ENCODE peak calls at places on chromosome 19, in seven cellular contexts. P is IMR-90, F is stomach, K is heart left ventricle, L is upper lobe of left lung, B is gastrocnemius medialis, U is neural progenitor cell. C is an unnamed sample.

GRCh38 chr19:38055040-38055439 is 148.0 kb downstream of the SIPA1L3 start:
- DNase-seq in B (no peak), P (no peak), K (no peak), F (no peak), U (peak), L (peak), C (no peak)

GRCh38 chr19:9793051-9793591 is 24.6 kb upstream of the ZNF846 start:
- DNase-seq in F (peak), L (peak), B (peak), K (peak), U (no peak), P (peak), C (no peak)

GRCh38 chr19:39940221-39940833 is 5.9 kb upstream of the FCGBP start:
- DNase-seq in K (no peak), P (no peak), U (no peak), F (no peak), B (no peak), L (no peak), C (no peak)

GRCh38 chr19:53927745-53928144 is 18.7 kb downstream of the CACNG7 start:
- DNase-seq in B (no peak), L (no peak), U (peak), P (peak), F (no peak), K (no peak), C (no peak)

GRCh38 chr19:45076029-45076850 is at the start of gene ZNF296:
- DNase-seq in B (peak), P (no peak), F (peak), K (peak), L (peak), U (peak), C (no peak)

GRCh38 chr19:38734426-38735256 is 9.6 kb downstream of the CAPN12 start:
- DNase-seq in K (peak), B (no peak), U (peak), P (no peak), L (peak), F (peak), C (no peak)

GRCh38 chr19:55579766-55580621 is 654 bp downstream of the ZNF579 start:
- DNase-seq in P (peak), K (peak), U (peak), F (no peak), L (no peak), B (peak), C (no peak)

GRCh38 chr19:14072535-14073231 is at the start of gene MISP3:
- DNase-seq in L (peak), P (no peak), F (peak), B (peak), K (peak), U (peak), C (no peak)

GRCh38 chr19:46776927-46777911 is 11.2 kb downstream of the SLC1A5 start:
- DNase-seq in L (no peak), F (no peak), K (no peak), P (no peak), B (no peak), U (peak), C (no peak)

GRCh38 chr19:32824906-32825608 is 44.5 kb downstream of the SLC7A9 start:
- DNase-seq in F (no peak), K (no peak), P (no peak), U (peak), L (no peak), B (no peak), C (no peak)

GRCh38 chr19:10501971-10502523 is 1.1 kb downstream of the KEAP1 start:
- DNase-seq in K (peak), U (peak), B (peak), P (peak), F (peak), L (peak), C (no peak)

GRCh38 chr19:51458899-51459592 is 792 bp upstream of the SIGLEC8 start:
- DNase-seq in F (peak), B (no peak), U (no peak), L (no peak), P (no peak), K (no peak), C (no peak)

GRCh38 chr19:51456541-51457290 is 1.5 kb downstream of the SIGLEC8 start:
- DNase-seq in F (no peak), L (no peak), P (no peak), K (no peak), U (no peak), B (no peak), C (no peak)

GRCh38 chr19:51460164-51460992 is 2.1 kb upstream of the SIGLEC8 start:
- DNase-seq in U (peak), P (peak), F (peak), K (no peak), L (no peak), B (no peak), C (no peak)

GRCh38 chr19:51458051-51458645 is at the start of gene SIGLEC8:
- DNase-seq in B (no peak), P (no peak), U (no peak), F (peak), K (no peak), L (no peak), C (no peak)

DNA sequence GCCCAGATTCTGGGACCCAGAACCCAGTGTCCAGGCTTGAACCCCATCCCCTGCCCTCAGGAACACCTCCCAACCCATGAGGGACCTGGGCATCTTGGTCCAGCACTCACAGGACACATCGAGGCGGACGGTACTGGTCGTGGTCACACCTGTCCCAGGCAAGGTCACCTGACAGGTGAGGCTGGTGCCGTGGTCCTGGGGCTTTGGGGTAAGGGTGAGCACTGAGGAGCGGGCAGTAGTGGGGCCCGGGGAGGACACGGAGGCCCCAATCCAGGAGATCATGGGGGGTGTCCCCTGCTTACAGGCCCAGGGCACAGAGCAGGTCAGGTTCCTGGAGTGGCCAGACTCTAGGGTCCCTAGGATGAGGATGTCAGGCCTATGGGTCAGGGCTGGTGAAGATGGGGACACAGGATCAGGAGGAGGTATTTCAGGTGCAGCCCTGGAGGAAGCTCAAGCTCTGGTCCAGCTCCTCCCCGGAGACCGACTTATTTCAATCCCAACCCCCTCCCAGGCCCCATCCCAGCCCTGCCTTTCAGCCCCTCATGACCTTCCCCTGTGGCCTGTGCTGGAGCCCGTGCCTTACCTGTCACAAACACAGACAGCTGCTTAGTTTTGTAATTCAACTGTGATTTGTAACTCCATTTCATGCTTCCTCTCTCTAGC is 772 bp downstream of the SIGLEC8 start:
- DNase-seq in K (no peak), P (no peak), U (no peak), L (no peak), B (no peak), F (no peak), C (no peak)
- H3K4me3 ChIP-seq in K (no peak), P (no peak), U (no peak), L (no peak), B (no peak), F (no peak), C (no peak)

GRCh38 chr19:3343619-3344502 is 22.5 kb upstream of the NFIC start:
- DNase-seq in U (no peak), F (peak), B (peak), L (peak), K (peak), P (peak), C (peak)
- H3K4me3 ChIP-seq in U (no peak), F (peak), B (no peak), L (peak), K (no peak), P (no peak), C (no peak)

GRCh38 chr19:18281082-18282020 is at the start of gene JUND:
- DNase-seq in U (peak), B (peak), F (peak), K (peak), P (peak), L (peak), C (peak)

GRCh38 chr19:18284710-18285430 is 3.4 kb upstream of the JUND start:
- DNase-seq in L (no peak), B (no peak), P (no peak), U (no peak), K (no peak), F (no peak), C (no peak)

GRCh38 chr19:18282021-18282787 is 782 bp upstream of the JUND start:
- DNase-seq in F (no peak), U (peak), B (no peak), L (no peak), P (no peak), K (no peak), C (no peak)

GRCh38 chr19:18283338-18283737 is 1.9 kb upstream of the JUND start:
- DNase-seq in B (no peak), U (no peak), F (no peak), P (no peak), K (no peak), L (no peak), C (no peak)

DNA sequence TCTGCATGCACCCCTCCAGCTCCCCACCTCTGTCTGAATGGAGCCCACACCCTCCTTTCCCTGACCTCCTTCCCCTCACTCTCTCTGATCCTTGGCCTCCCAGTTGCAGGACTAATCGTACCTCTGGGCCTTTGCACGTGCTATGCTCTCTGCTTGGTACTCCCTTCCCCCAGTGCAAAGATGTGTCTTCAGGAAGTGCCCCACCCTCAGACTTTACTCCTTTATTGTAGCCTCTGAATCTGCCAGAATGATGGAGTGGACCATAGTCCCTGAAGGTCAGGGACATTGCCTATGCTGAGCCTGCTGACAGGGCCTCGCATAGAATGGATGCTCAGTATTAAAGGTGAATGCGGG is 1.3 kb upstream of the JUND start:
- DNase-seq in K (no peak), U (no peak), F (no peak), L (no peak), B (no peak), P (no peak), C (no peak)
- H3K4me3 ChIP-seq in K (peak), U (peak), F (peak), L (peak), B (peak), P (no peak), C (no peak)

GRCh38 chr19:49084206-49085019 is 838 bp upstream of the SNRNP70 start:
- DNase-seq in U (no peak), P (no peak), L (no peak), F (no peak), B (no peak), K (no peak), C (no peak)
- H3K4me3 ChIP-seq in U (peak), P (peak), L (peak), F (peak), B (peak), K (peak), C (peak)

GRCh38 chr19:30263719-30264440 is 108.3 kb upstream of the ZNF536 start:
- DNase-seq in U (no peak), L (no peak), K (no peak), P (no peak), F (no peak), B (no peak), C (no peak)
- H3K4me3 ChIP-seq in U (no peak), L (no peak), K (no peak), P (no peak), F (no peak), B (no peak), C (no peak)

GRCh38 chr19:703651-704446 is 4.9 kb upstream of the PALM start:
- DNase-seq in F (peak), U (peak), K (peak), L (peak), B (peak), P (peak), C (no peak)
- H3K4me3 ChIP-seq in F (peak), U (no peak), K (no peak), L (peak), B (no peak), P (no peak), C (no peak)

GRCh38 chr19:29672933-29673336 is 7.7 kb downstream of the PLEKHF1 start:
- DNase-seq in B (peak), K (no peak), U (no peak), F (peak), L (no peak), P (no peak), C (no peak)
- H3K4me3 ChIP-seq in B (no peak), K (no peak), U (no peak), F (no peak), L (no peak), P (no peak), C (no peak)

C was measured in skeletal muscle cell.